ENCODE peak calls at places on chromosomes 3 and 15, in six cellular contexts. X, J, L, I, A and Z are unnamed samples.

GRCh38 chr3:118011910-118012309 is 1022.7 kb downstream of the IGSF11 start:
- DNase-seq in X (no peak), J (no peak), L (no peak), I (no peak), A (no peak), Z (no peak)

GRCh38 chr3:128068156-128068620 is 16.0 kb downstream of the SEC61A1 start:
- DNase-seq in X (peak; percentile 26), J (no peak), L (peak; percentile 66), I (peak; percentile 45), A (peak; percentile 63), Z (no peak)

GRCh38 chr3:14458434-14459280 is 56.3 kb downstream of the SLC6A6 start:
- DNase-seq in X (peak; percentile 46), J (no peak), L (peak; percentile 50), I (no peak), A (no peak), Z (no peak)

GRCh38 chr3:70078778-70079177 is 79.2 kb downstream of the SAMMSON start:
- DNase-seq in X (no peak), J (no peak), L (no peak), I (no peak), A (no peak), Z (no peak)

GRCh38 chr15:88716543-88717341 is 77.9 kb downstream of the ISG20 start:
- DNase-seq in X (no peak), J (no peak), L (no peak), I (no peak), A (no peak), Z (no peak)

GRCh38 chr15:73026496-73027054 is 25.7 kb upstream of the NEO1 start:
- DNase-seq in X (no peak), J (no peak), L (no peak), I (peak; percentile 25), A (no peak), Z (no peak)

GRCh38 chr15:51642696-51643095 is 20.1 kb upstream of the DMXL2 start:
- DNase-seq in X (no peak), J (no peak), L (no peak), I (no peak), A (no peak), Z (no peak)

GRCh38 chr15:97961067-97961954 is 808 bp downstream of the ARRDC4 start:
- DNase-seq in X (peak; percentile 51), J (peak; percentile 11), L (peak; percentile 56), I (no peak), A (no peak), Z (peak; percentile 67)